ENCODE peak calls at places on chromosomes 2 and 18, in five cellular contexts. Z, T, J, U and M are unnamed samples.

GRCh38 chr18:13216092-13216582 is 2.4 kb upstream of the LDLRAD4 start:
- DNase-seq in Z (peak; percentile 81), T (peak; percentile 4), J (peak; percentile 66), U (no peak), M (peak; percentile 81)

GRCh38 chr2:38978504-38978903 is 88.8 kb downstream of the ARHGEF33 start:
- DNase-seq in Z (no peak), T (no peak), J (no peak), U (no peak), M (peak; percentile 7)

GRCh38 chr2:158266106-158266505 is 164.4 kb downstream of the UPP2 start:
- DNase-seq in Z (no peak), T (no peak), J (no peak), U (no peak), M (no peak)

GRCh38 chr18:62979172-62979571 is 263.8 kb downstream of the PHLPP1 start:
- DNase-seq in Z (no peak), T (no peak), J (no peak), U (no peak), M (peak; percentile 98)

GRCh38 chr2:197079832-197080555 is 153.5 kb upstream of the PGAP1 start:
- DNase-seq in Z (peak; percentile 59), T (no peak), J (no peak), U (no peak), M (no peak)

GRCh38 chr2:127514485-127514884 is 11.8 kb downstream of the IWS1 start:
- DNase-seq in Z (no peak), T (no peak), J (no peak), U (no peak), M (no peak)

GRCh38 chr2:202494300-202494699 is 118.2 kb downstream of the BMPR2 start:
- DNase-seq in Z (peak; percentile 72), T (no peak), J (peak; percentile 98), U (no peak), M (no peak)

GRCh38 chr2:190382851-190383250 is 25.3 kb upstream of the MFSD6 start:
- DNase-seq in Z (peak; percentile 30), T (peak; percentile 43), J (peak; percentile 62), U (peak; percentile 35), M (peak; percentile 21)

GRCh38 chr18:77711096-77711495 is 461.4 kb downstream of the GALR1 start:
- DNase-seq in Z (no peak), T (no peak), J (no peak), U (peak; percentile 3), M (no peak)

GRCh38 chr2:206160807-206161179 is 1.1 kb downstream of the EEF1B2 start:
- DNase-seq in Z (no peak), T (no peak), J (peak; percentile 57), U (no peak), M (no peak)

GRCh38 chr2:151946856-151947523 is 118.8 kb upstream of the ARL5A start:
- DNase-seq in Z (peak; percentile 62), T (no peak), J (peak; percentile 45), U (peak; percentile 70), M (peak; percentile 39)

GRCh38 chr2:136117909-136118818 is at the start of gene CXCR4:
- DNase-seq in Z (peak; percentile 97), T (no peak), J (no peak), U (peak; percentile 78), M (peak; percentile 84)

GRCh38 chr2:101930847-101931246 is 60.9 kb upstream of the IL1R2 start:
- DNase-seq in Z (no peak), T (no peak), J (no peak), U (no peak), M (no peak)

GRCh38 chr2:79585701-79586428 is 73.0 kb downstream of the CTNNA2 start:
- DNase-seq in Z (peak; percentile 16), T (no peak), J (no peak), U (no peak), M (no peak)

GRCh38 chr2:40760071-40760666 is 308.3 kb upstream of the SLC8A1 start:
- DNase-seq in Z (peak; percentile 25), T (no peak), J (peak; percentile 35), U (no peak), M (peak; percentile 16)

GRCh38 chr2:45370367-45370766 is 240.7 kb downstream of the SRBD1 start:
- DNase-seq in Z (no peak), T (no peak), J (no peak), U (no peak), M (no peak)

GRCh38 chr2:10810175-10811161 is 2.1 kb downstream of the PDIA6 start:
- DNase-seq in Z (peak; percentile 72), T (peak; percentile 36), J (no peak), U (peak; percentile 25), M (no peak)

GRCh38 chr2:10531874-10532273 is 83.7 kb upstream of the ODC1 start:
- DNase-seq in Z (no peak), T (no peak), J (no peak), U (no peak), M (no peak)

GRCh38 chr2:100563407-100564247 is 834 bp downstream of the PDCL3 start:
- DNase-seq in Z (peak; percentile 47), T (no peak), J (no peak), U (peak; percentile 42), M (no peak)

GRCh38 chr2:237860273-237860935 is 981 bp downstream of the RAMP1 start:
- DNase-seq in Z (peak; percentile 55), T (no peak), J (no peak), U (no peak), M (peak; percentile 9)

GRCh38 chr2:172086349-172087190 is 1.3 kb downstream of the DLX1 start:
- DNase-seq in Z (peak; percentile 52), T (no peak), J (peak; percentile 55), U (no peak), M (no peak)

GRCh38 chr18:38933910-38934510 is 1368.4 kb upstream of the CELF4 start:
- DNase-seq in Z (no peak), T (no peak), J (no peak), U (no peak), M (no peak)

DNA sequence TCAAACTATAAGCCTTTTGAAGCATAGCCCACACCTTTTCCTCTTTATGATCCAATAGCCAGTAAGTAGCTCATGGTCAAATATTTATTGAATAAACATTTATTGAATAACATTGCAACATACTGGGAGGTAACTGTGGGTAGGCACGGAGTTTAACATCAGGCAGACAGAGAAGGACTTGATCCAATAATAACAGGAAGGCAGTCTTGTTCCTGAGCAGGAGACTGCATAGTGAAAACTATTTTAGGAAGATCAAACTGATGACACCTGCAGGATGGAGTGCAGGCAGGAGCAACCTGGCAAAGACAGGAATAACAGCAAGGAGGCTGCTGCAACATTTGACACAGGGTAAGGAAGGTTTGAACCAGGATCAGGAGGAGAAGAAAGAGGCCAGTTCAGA is 3.1 kb upstream of the DCTN1 start:
- DNase-seq in Z (no peak), T (no peak), J (peak; percentile 66), U (no peak), M (no peak)
- TF ChIP-seq REST in Z (no peak), T (no peak), J (no peak), U (no peak), M (no peak)

GRCh38 chr2:25558262-25558661 is 115.1 kb downstream of the DTNB start:
- DNase-seq in Z (no peak), T (peak; percentile 75), J (no peak), U (no peak), M (peak; percentile 69)
- TF ChIP-seq GABPA in Z (no peak), T (peak; percentile 76), J (no peak), U (peak; percentile 55), M (no peak)

GRCh38 chr2:163799807-163800206 is 64.0 kb upstream of the FIGN start:
- DNase-seq in Z (no peak), T (no peak), J (no peak), U (no peak), M (no peak)
- TF ChIP-seq POLR2AphosphoS5 in Z (no peak), T (no peak), J (no peak), U (no peak), M (no peak)

DNA sequence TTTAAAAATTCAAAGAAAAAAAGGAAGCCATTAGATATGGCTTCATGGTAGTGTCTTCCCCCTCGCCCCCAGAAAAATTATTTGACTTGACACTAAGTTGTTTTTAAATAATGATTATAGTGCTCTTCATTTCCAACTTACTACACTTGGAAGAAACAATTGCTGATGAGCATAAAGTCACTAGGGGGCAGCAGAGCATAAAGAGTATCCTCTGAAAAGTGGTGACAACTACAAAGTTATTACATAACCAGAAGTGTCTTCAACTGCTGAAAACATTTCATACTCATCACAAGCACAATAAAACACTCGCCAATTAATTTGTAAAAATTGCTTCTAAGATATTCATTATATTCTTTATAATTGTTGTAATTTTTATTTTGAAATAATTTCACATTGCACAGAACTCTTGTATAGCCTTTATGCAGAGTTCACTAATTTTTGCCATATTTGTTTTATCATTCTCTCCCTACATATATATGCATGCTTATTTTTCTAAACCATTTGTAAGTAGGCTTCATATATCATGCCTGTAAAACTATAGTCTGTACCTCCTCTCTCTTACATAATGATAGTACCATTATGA is 54.9 kb downstream of the EXOC6B start:
- DNase-seq in Z (peak; percentile 56), T (peak; percentile 37), J (peak; percentile 83), U (peak; percentile 59), M (peak; percentile 40)
- TF ChIP-seq REST in Z (no peak), T (no peak), J (no peak), U (no peak), M (no peak)

DNA sequence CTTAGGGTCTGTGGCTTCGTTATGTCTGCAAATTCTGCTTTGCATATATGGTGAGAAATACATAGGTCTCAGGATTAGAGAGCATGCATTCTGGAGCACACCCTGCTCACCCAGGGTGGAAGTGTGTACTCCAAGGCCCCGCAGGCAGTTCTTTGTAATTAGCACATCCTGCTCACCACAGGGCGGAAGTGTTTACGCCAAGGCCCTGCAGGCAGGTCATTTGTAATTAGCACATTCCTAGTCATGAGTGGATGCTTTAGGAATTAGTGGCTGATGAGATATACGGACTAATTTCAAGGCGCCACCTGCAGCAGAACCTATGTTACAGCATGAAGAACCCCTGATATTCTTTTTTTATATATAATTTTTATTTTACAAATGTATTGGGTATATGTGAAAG is 4.2 kb downstream of the ALLC start:
- DNase-seq in Z (no peak), T (no peak), J (no peak), U (no peak), M (no peak)
- TF ChIP-seq GABPA in Z (no peak), T (no peak), J (no peak), U (no peak), M (no peak)